ENCODE peak calls at places on chromosomes 11 and 22, in eight cellular contexts. G is Peyer's patch, Z is tibial artery, P is thoracic aorta, S is RWPE2, L is fibroblast of lung, X is colonic mucosa, W is pancreas. U is an unnamed sample.
A peak's percentile ranks its signal among the peaks of the same experiment; 100 is the strongest.

GRCh38 chr11:123580557-123581275 is 73.7 kb downstream of the SCN3B start:
- DNase-seq in G (peak; percentile 82), Z (no peak), P (no peak), S (no peak), L (peak; percentile 26), X (peak; percentile 75), W (peak; percentile 79), U (peak; percentile 53)

GRCh38 chr11:122634507-122634906 is 21.0 kb upstream of the UBASH3B start:
- DNase-seq in G (no peak), Z (no peak), P (no peak), S (no peak), L (peak; percentile 75), X (peak; percentile 19), W (no peak), U (no peak)

GRCh38 chr11:2395211-2395730 is 5.3 kb upstream of the TSSC4 start:
- DNase-seq in G (no peak), Z (no peak), P (no peak), S (no peak), L (no peak), X (no peak), W (peak; percentile 35), U (no peak)

GRCh38 chr11:46694607-46695006 is 5.8 kb downstream of the ARHGAP1 start:
- DNase-seq in G (no peak), Z (no peak), P (no peak), S (no peak), L (no peak), X (no peak), W (no peak), U (no peak)

GRCh38 chr11:62542750-62543567 is 3.6 kb downstream of the AHNAK start:
- DNase-seq in G (peak; percentile 88), Z (peak; percentile 90), P (no peak), S (peak; percentile 73), L (peak; percentile 81), X (peak; percentile 91), W (peak; percentile 77), U (peak; percentile 81)

GRCh38 chr11:2581151-2581930 is 118.5 kb downstream of the KCNQ1OT1 start:
- DNase-seq in G (peak; percentile 38), Z (peak; percentile 56), P (no peak), S (peak; percentile 55), L (no peak), X (no peak), W (peak; percentile 20), U (no peak)

GRCh38 chr11:73980001-73980960 is 2.4 kb downstream of the UCP2 start:
- DNase-seq in G (peak; percentile 95), Z (peak; percentile 73), P (no peak), S (no peak), L (peak; percentile 17), X (peak; percentile 83), W (peak; percentile 55), U (no peak)

GRCh38 chr22:44256860-44257560 is 55.7 kb downstream of the SHISAL1 start:
- DNase-seq in G (no peak), Z (peak; percentile 24), P (no peak), S (no peak), L (no peak), X (peak; percentile 3), W (no peak), U (no peak)

GRCh38 chr22:48492371-48493320 is 1335.0 kb downstream of the BRD1 start:
- DNase-seq in G (peak; percentile 77), Z (peak; percentile 61), P (no peak), S (no peak), L (peak; percentile 78), X (peak; percentile 49), W (peak; percentile 50), U (peak; percentile 78)

GRCh38 chr11:109808569-109808968 is 284.6 kb upstream of the ZC3H12C start:
- DNase-seq in G (no peak), Z (no peak), P (no peak), S (no peak), L (peak; percentile 16), X (no peak), W (no peak), U (no peak)

GRCh38 chr11:20000393-20001134 is 159.7 kb downstream of the DBX1 start:
- DNase-seq in G (peak; percentile 47), Z (no peak), P (no peak), S (no peak), L (no peak), X (no peak), W (no peak), U (peak; percentile 91)

GRCh38 chr11:123300874-123301695 is 106.0 kb upstream of the CLMP start:
- DNase-seq in G (no peak), Z (no peak), P (no peak), S (no peak), L (peak; percentile 70), X (no peak), W (no peak), U (no peak)

GRCh38 chr11:68825603-68826002 is 16.1 kb downstream of the CPT1A start:
- DNase-seq in G (peak; percentile 90), Z (no peak), P (no peak), S (no peak), L (no peak), X (peak; percentile 85), W (peak; percentile 67), U (peak; percentile 34)

GRCh38 chr11:68818181-68818580 is 23.5 kb downstream of the CPT1A start:
- DNase-seq in G (no peak), Z (no peak), P (no peak), S (no peak), L (no peak), X (no peak), W (no peak), U (no peak)

GRCh38 chr11:68819362-68819761 is 22.4 kb downstream of the CPT1A start:
- DNase-seq in G (no peak), Z (no peak), P (no peak), S (no peak), L (no peak), X (no peak), W (no peak), U (no peak)

GRCh38 chr11:68822546-68822945 is 19.2 kb downstream of the CPT1A start:
- DNase-seq in G (no peak), Z (no peak), P (no peak), S (no peak), L (no peak), X (no peak), W (no peak), U (no peak)

DNA sequence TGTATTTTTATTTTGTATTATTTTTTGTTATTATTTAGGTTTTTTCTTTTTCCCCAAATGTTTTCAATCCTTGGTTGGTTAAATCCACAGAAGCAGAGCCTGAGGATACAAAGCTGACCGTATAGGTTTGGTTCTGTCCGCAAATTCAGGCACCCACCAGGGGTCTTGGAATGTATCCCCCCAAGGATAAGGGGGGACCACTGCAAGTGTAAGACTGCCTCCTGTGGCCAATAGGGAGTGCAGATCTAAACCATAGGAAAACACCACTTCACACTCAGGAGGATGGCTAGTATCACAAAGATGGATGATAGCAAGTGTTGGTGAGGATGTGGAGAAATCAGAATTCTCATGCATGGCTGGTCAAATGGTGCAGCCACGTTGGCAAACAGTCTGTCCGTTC is 20.0 kb downstream of the CPT1A start:
- DNase-seq in G (no peak), Z (no peak), P (no peak), S (no peak), L (no peak), X (no peak), W (no peak), U (no peak)
- TF ChIP-seq CTCF in G (no peak), Z (no peak), P (no peak), S (no peak), L (peak; percentile 13), X (no peak), W (no peak), U (peak; percentile 8)

GRCh38 chr22:32204856-32205722 is at the start of gene RFPL2:
- DNase-seq in G (peak; percentile 68), Z (no peak), P (no peak), S (no peak), L (no peak), X (no peak), W (peak; percentile 43), U (peak; percentile 90)
- H3K4me1 ChIP-seq in G (no peaks in the 10 kb centered on the region), Z (no peaks in the 10 kb centered on the region), P (no peaks in the 10 kb centered on the region), S (peaks cover 3% of the 10 kb centered on the region), L (no peaks in the 10 kb centered on the region), X (peaks cover 4% of the 10 kb centered on the region), W (no peaks in the 10 kb centered on the region), U (no peaks in the 10 kb centered on the region)

GRCh38 chr11:69718912-69719311 is 15.1 kb upstream of the FGF19 start:
- DNase-seq in G (no peak), Z (no peak), P (no peak), S (no peak), L (no peak), X (no peak), W (no peak), U (no peak)

GRCh38 chr11:69716891-69717747 is 13.3 kb upstream of the FGF19 start:
- DNase-seq in G (no peak), Z (no peak), P (no peak), S (no peak), L (no peak), X (no peak), W (no peak), U (no peak)

GRCh38 chr11:69716099-69716498 is 12.3 kb upstream of the FGF19 start:
- DNase-seq in G (no peak), Z (no peak), P (no peak), S (no peak), L (no peak), X (no peak), W (no peak), U (no peak)

GRCh38 chr11:69715446-69715845 is 11.6 kb upstream of the FGF19 start:
- DNase-seq in G (no peak), Z (no peak), P (no peak), S (no peak), L (no peak), X (no peak), W (no peak), U (no peak)

DNA sequence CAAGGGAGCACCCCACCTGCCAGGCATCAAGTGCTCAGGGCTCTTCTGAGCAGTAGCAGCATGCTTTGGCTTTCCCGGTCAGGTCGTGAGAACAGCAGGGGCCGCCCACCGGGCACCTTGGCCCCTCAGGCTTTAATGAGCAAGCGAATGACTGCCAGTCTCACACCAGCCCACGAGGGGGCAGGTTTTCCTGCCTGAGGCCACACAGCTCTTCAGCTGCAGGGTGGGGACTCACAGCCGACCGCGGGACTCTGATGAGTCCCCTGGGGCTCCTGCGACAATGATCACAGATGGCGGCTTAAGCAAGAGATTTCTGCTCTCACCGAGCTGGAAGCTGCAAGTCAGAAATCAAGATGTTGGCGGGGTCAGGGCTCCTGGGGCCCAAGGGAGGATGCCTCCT is 14.3 kb upstream of the FGF19 start:
- DNase-seq in G (no peak), Z (no peak), P (no peak), S (peak; percentile 31), L (peak; percentile 30), X (no peak), W (no peak), U (peak; percentile 82)
- TF ChIP-seq CTCF in G (peak; percentile 39), Z (no peak), P (no peak), S (peak; percentile 29), L (peak; percentile 63), X (no peak), W (peak; percentile 17), U (peak; percentile 68)

DNA sequence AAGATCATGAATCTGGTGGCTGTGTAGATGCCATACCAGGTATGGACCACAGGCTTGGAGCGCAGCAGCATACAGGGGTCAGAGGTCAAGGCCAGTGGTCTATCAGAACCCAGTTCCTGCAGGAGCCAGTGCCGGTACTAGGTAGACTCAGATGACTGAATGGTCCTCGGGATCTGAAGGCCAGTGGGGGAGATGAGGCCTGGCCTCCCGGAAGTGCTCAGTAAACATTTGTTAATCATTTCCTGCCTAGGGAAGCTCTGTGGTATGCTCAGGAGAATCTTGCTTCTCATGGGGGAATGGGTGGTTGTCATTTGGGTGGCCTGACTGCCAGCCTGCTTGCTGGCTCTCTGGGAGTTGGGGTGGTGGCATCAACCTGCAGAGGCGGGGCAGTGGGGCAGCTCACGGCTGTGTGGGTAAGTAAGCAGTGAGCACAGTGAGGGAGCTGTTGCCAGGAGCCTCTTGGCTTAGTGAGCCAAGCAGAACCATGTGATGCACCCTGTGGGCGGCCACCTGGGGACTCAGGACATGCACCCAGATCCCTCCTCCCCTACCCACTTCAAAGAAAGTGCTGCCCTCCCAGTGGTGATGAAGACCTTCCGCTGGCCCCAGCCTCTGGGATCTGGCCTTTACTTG is 33.0 kb downstream of the PTPRJ start:
- DNase-seq in G (peak; percentile 86), Z (peak; percentile 64), P (no peak), S (no peak), L (no peak), X (peak; percentile 45), W (no peak), U (no peak)
- H3K4me1 ChIP-seq in G (peaks cover 18% of the 10 kb centered on the region), Z (no peaks in the 10 kb centered on the region), P (peaks cover 9% of the 10 kb centered on the region), S (peaks cover 5% of the 10 kb centered on the region), L (peaks cover 11% of the 10 kb centered on the region), X (peaks cover 15% of the 10 kb centered on the region), W (peaks cover 3% of the 10 kb centered on the region), U (peaks cover 21% of the 10 kb centered on the region)

U was measured in cardiac muscle cell.